ENCODE peak calls at places on chromosomes 3 and 15, in ten cellular contexts. W is psoas muscle; K is WTC11; Z is NCI-H510A treated with DMSO at 0.1 percent for 48 hours; E is mesothelial cell of epicardium; D is BJ; C is activated CD8-positive, alpha-beta memory T cell treated with anti-CD3 and anti-CD28 coated beads, Interleukin-2, amount 50 U/mL, for 48 hours; A is amniotic stem cell; M is stimulated activated CD4-positive, alpha-beta T cell treated with anti-CD3 and anti-CD28 coated beads, TNF-alpha, amount 100 ng/mL, for 48 hours; S is AG08395. N is an unnamed sample.

GRCh38 chr15:90456236-90456635 is 68.2 kb downstream of the IQGAP1 start:
- DNase-seq in S (no peak), Z (no peak), M (no peak), K (no peak), W (no peak), E (no peak), C (no peak), D (no peak), A (no peak), N (no peak)

GRCh38 chr3:65785065-65785645 is 253.6 kb downstream of the MAGI1 start:
- DNase-seq in W (no peak), K (no peak), S (peak), D (peak), E (no peak), C (no peak), M (no peak), Z (peak), A (peak), N (no peak)

GRCh38 chr3:158718490-158719170 is 13.6 kb downstream of the RARRES1 start:
- DNase-seq in D (peak), S (peak), E (no peak), C (no peak), K (no peak), M (no peak), A (peak), Z (no peak), W (no peak), N (no peak)

GRCh38 chr3:7306900-7307299 is 446.0 kb downstream of the GRM7 start:
- DNase-seq in Z (no peak), D (no peak), W (no peak), S (no peak), E (no peak), C (no peak), A (no peak), K (no peak), M (no peak), N (no peak)

GRCh38 chr3:61268659-61269058 is 17.4 kb upstream of the FHIT start:
- DNase-seq in S (no peak), W (no peak), M (no peak), D (no peak), C (no peak), E (no peak), A (no peak), K (no peak), Z (no peak), N (no peak)

GRCh38 chr3:167876603-167877325 is 141.2 kb downstream of the SERPINI1 start:
- DNase-seq in C (no peak), M (no peak), A (peak), W (no peak), D (no peak), E (no peak), S (peak), Z (no peak), K (no peak), N (no peak)

GRCh38 chr3:149291178-149291577 is 42.3 kb downstream of the TM4SF18 start:
- DNase-seq in E (no peak), M (no peak), A (no peak), K (no peak), C (no peak), S (no peak), W (no peak), D (no peak), Z (no peak), N (no peak)

GRCh38 chr15:88900309-88900981 is 5.1 kb upstream of the HAPLN3 start:
- DNase-seq in Z (no peak), S (peak), W (no peak), C (no peak), M (no peak), E (no peak), K (no peak), D (no peak), A (no peak), N (no peak)

GRCh38 chr3:96779810-96780209 is 34.6 kb upstream of the EPHA6 start:
- DNase-seq in Z (no peak), K (peak), W (no peak), C (no peak), M (no peak), A (no peak), E (no peak), S (no peak), D (no peak), N (no peak)

GRCh38 chr15:51448592-51449494 is 107.4 kb downstream of the GLDN start:
- DNase-seq in Z (no peak), K (no peak), S (no peak), D (no peak), E (no peak), C (no peak), W (no peak), A (no peak), M (no peak), N (no peak)

GRCh38 chr3:97884724-97885123 is 62.9 kb downstream of the CRYBG3 start:
- DNase-seq in M (no peak), C (no peak), S (no peak), K (no peak), W (no peak), A (no peak), Z (no peak), E (no peak), D (no peak), N (no peak)

GRCh38 chr3:155500429-155500828 is 206.9 kb upstream of the STRIT1 start:
- DNase-seq in Z (no peak), S (peak), K (no peak), D (no peak), E (no peak), A (no peak), C (no peak), W (no peak), M (no peak), N (no peak)

GRCh38 chr15:59725172-59725486 is 36.0 kb upstream of the BNIP2 start:
- DNase-seq in Z (no peak), K (no peak), M (no peak), E (no peak), D (no peak), S (no peak), A (no peak), W (no peak), C (no peak), N (no peak)

GRCh38 chr3:82942041-82942440 is 1180.6 kb upstream of the GBE1 start:
- DNase-seq in E (no peak), A (no peak), D (no peak), C (no peak), Z (no peak), M (no peak), S (no peak), W (no peak), K (no peak), N (no peak)

GRCh38 chr3:25033407-25034029 is 394.5 kb upstream of the RARB start:
- DNase-seq in D (no peak), Z (no peak), W (peak), A (no peak), M (no peak), S (no peak), C (no peak), E (no peak), K (peak), N (no peak)

GRCh38 chr3:69085543-69086132 is 901 bp downstream of the ARL6IP5 start:
- DNase-seq in K (no peak), W (peak), Z (no peak), E (no peak), M (no peak), S (peak), C (no peak), D (no peak), A (no peak), N (peak)

GRCh38 chr3:63096248-63097058 is 181.7 kb upstream of the SYNPR start:
- DNase-seq in S (no peak), W (no peak), A (no peak), M (no peak), D (no peak), Z (no peak), C (no peak), K (peak), E (no peak), N (no peak)

GRCh38 chr3:144923051-144923450 is 951.4 kb downstream of the DIPK2A start:
- DNase-seq in S (no peak), E (no peak), M (no peak), W (no peak), Z (no peak), K (no peak), D (no peak), A (no peak), C (no peak), N (no peak)

GRCh38 chr3:46845860-46846623 is 17.2 kb downstream of the MYL3 start:
- DNase-seq in A (peak), D (peak), M (peak), E (peak), S (peak), Z (no peak), W (peak), C (peak), K (peak), N (peak)

GRCh38 chr15:43808960-43809678 is 8.7 kb downstream of the HYPK start:
- DNase-seq in C (no peak), K (no peak), Z (no peak), M (no peak), D (no peak), W (no peak), E (no peak), A (no peak), S (no peak), N (no peak)

GRCh38 chr3:10935846-10936631 is 56.5 kb upstream of the SLC6A1 start:
- DNase-seq in M (no peak), C (no peak), W (no peak), A (no peak), E (no peak), Z (no peak), S (no peak), K (no peak), D (no peak), N (no peak)

GRCh38 chr15:65244638-65245037 is 33.4 kb upstream of the CILP start:
- DNase-seq in K (no peak), D (no peak), A (no peak), M (no peak), C (no peak), S (no peak), E (no peak), Z (no peak), W (no peak), N (no peak)

GRCh38 chr15:32981536-32981935 is 213.0 kb downstream of the FMN1 start:
- DNase-seq in D (no peak), S (no peak), K (no peak), M (no peak), A (no peak), W (no peak), C (no peak), E (no peak), Z (no peak), N (no peak)

GRCh38 chr3:13891492-13892073 is 11.7 kb upstream of the WNT7A start:
- DNase-seq in S (no peak), E (no peak), Z (no peak), M (no peak), A (no peak), C (no peak), K (no peak), D (no peak), W (no peak), N (no peak)

GRCh38 chr15:67433495-67434099 is 87.3 kb upstream of the C15orf61 start:
- DNase-seq in K (peak), S (peak), D (no peak), W (peak), M (no peak), E (peak), Z (no peak), A (no peak), C (peak), N (peak)

GRCh38 chr3:115401298-115401697 is 222.0 kb upstream of the GAP43 start:
- DNase-seq in A (peak), M (no peak), D (peak), Z (no peak), W (no peak), C (no peak), E (no peak), K (no peak), S (peak), N (no peak)

GRCh38 chr3:157113832-157114505 is 46.0 kb downstream of the CCNL1 start:
- DNase-seq in S (no peak), W (no peak), Z (peak), C (no peak), M (no peak), D (no peak), E (no peak), K (no peak), A (no peak), N (no peak)

GRCh38 chr3:191170097-191170496 is 28.9 kb upstream of the OSTN start:
- DNase-seq in M (no peak), A (no peak), C (no peak), Z (no peak), D (no peak), W (no peak), K (no peak), S (no peak), E (no peak), N (no peak)

GRCh38 chr3:13042127-13042931 is 30.9 kb downstream of the IQSEC1 start:
- DNase-seq in K (no peak), C (no peak), A (no peak), D (no peak), E (no peak), S (no peak), W (no peak), Z (no peak), M (no peak), N (no peak)

GRCh38 chr3:30826381-30827061 is 67.9 kb downstream of the GADL1 start:
- DNase-seq in S (peak), D (no peak), E (no peak), W (no peak), Z (no peak), A (no peak), K (no peak), M (no peak), C (no peak), N (no peak)

GRCh38 chr15:87827126-87827525 is 429.4 kb downstream of the NTRK3 start:
- DNase-seq in D (no peak), S (no peak), A (no peak), M (no peak), E (no peak), W (no peak), C (no peak), Z (no peak), K (no peak), N (no peak)

GRCh38 chr3:119731545-119732343 is 28.9 kb downstream of the CFAP91 start:
- DNase-seq in W (no peak), D (no peak), K (no peak), Z (no peak), E (no peak), M (no peak), C (no peak), A (no peak), S (peak), N (no peak)